ENCODE peak calls at places on chromosome 17, in six cellular contexts. M is PC-9, K is fibroblast of lung, G is right lobe of liver, O is K562, W is thoracic aorta. T is an unnamed sample.

GRCh38 chr17:81961087-81961514 is at the start of gene NOTUM:
- DNase-seq in G (no peak), W (no peak), O (peak; percentile 83), K (peak; percentile 27), M (no peak), T (no peak)

GRCh38 chr17:44979426-44980273 is 11.5 kb upstream of the C1QL1 start:
- DNase-seq in M (no peak), G (no peak), K (peak; percentile 84), W (no peak), O (no peak), T (no peak)

GRCh38 chr17:74419862-74420492 is 11.9 kb upstream of the GPRC5C start:
- DNase-seq in O (no peak), G (no peak), K (no peak), M (no peak), W (no peak), T (no peak)

GRCh38 chr17:77459018-77459755 is 318.4 kb downstream of the SEC14L1 start:
- DNase-seq in W (no peak), K (no peak), M (no peak), O (no peak), G (no peak), T (no peak)

GRCh38 chr17:67708378-67708777 is 9.4 kb upstream of the NOL11 start:
- DNase-seq in G (no peak), W (no peak), O (peak; percentile 33), K (no peak), M (no peak), T (no peak)

GRCh38 chr17:35235917-35236316 is 7.0 kb upstream of the SLFN5 start:
- DNase-seq in W (no peak), M (no peak), G (no peak), K (no peak), O (no peak), T (no peak)

GRCh38 chr17:6078370-6078950 is 8.3 kb downstream of the WSCD1 start:
- DNase-seq in M (no peak), W (no peak), K (no peak), O (no peak), G (no peak), T (no peak)

GRCh38 chr17:18028684-18029540 is 10.1 kb downstream of the ATPAF2 start:
- DNase-seq in W (no peak), M (no peak), O (no peak), G (no peak), K (no peak), T (no peak)

GRCh38 chr17:14203392-14203791 is 33.3 kb downstream of the CDRT15 start:
- DNase-seq in O (peak; percentile 25), K (peak; percentile 9), M (no peak), W (no peak), G (no peak), T (no peak)

GRCh38 chr17:17506181-17506741 is 10.1 kb upstream of the RASD1 start:
- DNase-seq in W (no peak), O (no peak), K (no peak), G (no peak), M (no peak), T (no peak)

GRCh38 chr17:74045608-74046007 is 157.9 kb upstream of the RPL38 start:
- DNase-seq in M (peak; percentile 52), W (no peak), G (no peak), O (no peak), K (no peak), T (no peak)

GRCh38 chr17:40437095-40437732 is 6.0 kb upstream of the IGFBP4 start:
- DNase-seq in G (no peak), O (peak; percentile 68), M (no peak), K (peak; percentile 27), W (no peak), T (no peak)

GRCh38 chr17:28530926-28531325 is 21.5 kb downstream of the UNC119 start:
- DNase-seq in W (no peak), K (no peak), M (no peak), G (no peak), O (no peak), T (no peak)

GRCh38 chr17:82050761-82051641 is 610 bp downstream of the RFNG start:
- DNase-seq in W (no peak), K (no peak), O (peak; percentile 84), M (no peak), G (no peak), T (no peak)

GRCh38 chr17:76003915-76004314 is 3.3 kb downstream of the CDK3 start:
- DNase-seq in K (no peak), G (no peak), O (no peak), W (no peak), M (no peak), T (no peak)

GRCh38 chr17:28763804-28764266 is 20.0 kb downstream of the TRAF4 start:
- DNase-seq in G (peak; percentile 81), O (peak; percentile 73), M (no peak), W (peak; percentile 78), K (peak; percentile 85), T (peak; percentile 92)

GRCh38 chr17:35879748-35880654 is at the start of gene CCL5:
- DNase-seq in K (no peak), G (no peak), O (no peak), M (no peak), W (no peak), T (no peak)

GRCh38 chr17:14471052-14471451 is 170.2 kb downstream of the HS3ST3B1 start:
- DNase-seq in K (peak; percentile 88), G (no peak), M (no peak), W (no peak), O (no peak), T (no peak)

GRCh38 chr17:32854834-32855389 is 22.0 kb downstream of the MYO1D start:
- DNase-seq in M (no peak), W (no peak), K (no peak), G (no peak), O (no peak), T (no peak)

GRCh38 chr17:1177099-1177996 is 2.4 kb downstream of the ABR start:
- DNase-seq in G (no peak), M (peak; percentile 21), K (peak; percentile 25), W (no peak), O (no peak), T (no peak)

GRCh38 chr17:79801156-79802038 is 4.5 kb upstream of the CBX8 start:
- DNase-seq in M (no peak), W (no peak), O (no peak), K (no peak), G (peak; percentile 68), T (no peak)

GRCh38 chr17:77600346-77600745 is 358.2 kb upstream of the TNRC6C start:
- DNase-seq in W (no peak), G (peak; percentile 27), O (no peak), K (no peak), M (no peak), T (no peak)

GRCh38 chr17:81354944-81355327 is 40.3 kb upstream of the BAHCC1 start:
- DNase-seq in G (no peak), O (peak; percentile 54), W (no peak), K (no peak), M (no peak), T (no peak)

DNA sequence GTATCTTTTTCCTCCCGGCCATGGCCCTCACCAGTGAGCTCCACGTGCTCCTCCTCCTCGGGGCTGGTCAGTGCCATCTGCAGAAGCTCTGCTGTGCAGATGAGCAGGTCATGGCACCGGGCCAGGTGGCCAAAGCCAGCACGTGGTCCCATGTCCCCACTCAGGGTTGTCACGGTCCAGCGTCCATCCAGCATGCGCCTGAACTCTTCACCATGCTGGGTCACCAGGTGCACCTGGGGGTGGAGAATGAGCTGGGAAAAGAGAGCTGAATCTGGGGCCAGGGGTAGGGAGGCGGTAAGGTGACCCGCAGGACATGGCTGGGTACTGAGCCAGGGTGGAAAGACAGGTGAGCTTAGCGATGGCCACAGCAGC is 1.3 kb downstream of the DHX58 start:
- DNase-seq in M (no peak), O (no peak), G (peak; percentile 94), K (no peak), W (no peak), T (no peak)
- H3K27ac ChIP-seq in M (no peak overlapping the region), O (no peak overlapping the region), G (peak overlapping the region; percentile 77), K (no peak overlapping the region), W (peak overlapping the region; percentile 84), T (peak overlapping the region; percentile 82)

DNA sequence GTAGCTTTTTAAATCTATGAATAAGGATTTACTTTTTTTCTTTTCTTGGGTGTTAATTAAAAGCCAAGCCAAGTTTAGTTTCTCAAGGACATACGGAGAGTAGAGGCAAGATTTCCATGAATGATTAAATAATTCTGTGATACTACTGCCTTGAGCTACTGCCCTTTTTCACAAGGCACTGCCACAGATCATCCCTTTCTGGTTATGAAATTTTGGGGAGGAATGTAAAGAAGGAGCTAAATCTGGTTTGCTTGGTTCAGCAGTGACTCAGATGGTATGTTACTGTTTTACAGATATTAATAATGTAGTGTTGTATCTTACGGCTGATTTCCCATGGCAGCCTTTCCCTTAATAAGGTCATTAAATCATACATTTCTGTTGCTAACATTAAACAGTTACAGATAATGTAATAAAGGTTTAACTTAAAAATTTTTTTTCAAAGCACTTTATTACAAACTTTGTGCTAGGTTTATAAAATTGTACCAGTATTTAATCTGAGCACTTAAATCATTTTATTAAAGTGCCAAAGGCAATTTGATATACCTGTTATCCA is 2.6 kb downstream of the WSB1 start:
- DNase-seq in K (peak; percentile 91), G (no peak), M (peak; percentile 86), O (no peak), W (no peak), T (no peak)
- H3K4me1 ChIP-seq in K (peaks cover 3% of the 10 kb centered on the region), G (peaks cover 3% of the 10 kb centered on the region), M (peaks cover 26% of the 10 kb centered on the region), O (peaks cover 17% of the 10 kb centered on the region), W (peaks cover 52% of the 10 kb centered on the region), T (no peaks in the 10 kb centered on the region)

GRCh38 chr17:57687642-57688041 is 57.5 kb downstream of the CCDC182 start:
- DNase-seq in W (no peak), O (no peak), M (no peak), K (no peak), G (no peak), T (no peak)
- TF ChIP-seq CTCF in W (no peak), O (no peak), M (no peak), K (no peak), G (no peak), T (no peak)

GRCh38 chr17:19897901-19898300 is 30.2 kb upstream of the ULK2 start:
- DNase-seq in G (no peak), M (peak; percentile 70), W (no peak), O (no peak), K (peak; percentile 90), T (no peak)
- H3K27ac ChIP-seq in G (no peak overlapping the region), M (no peak overlapping the region), W (no peak overlapping the region), O (no peak overlapping the region), K (peak overlapping the region; percentile 69), T (no peak overlapping the region)

DNA sequence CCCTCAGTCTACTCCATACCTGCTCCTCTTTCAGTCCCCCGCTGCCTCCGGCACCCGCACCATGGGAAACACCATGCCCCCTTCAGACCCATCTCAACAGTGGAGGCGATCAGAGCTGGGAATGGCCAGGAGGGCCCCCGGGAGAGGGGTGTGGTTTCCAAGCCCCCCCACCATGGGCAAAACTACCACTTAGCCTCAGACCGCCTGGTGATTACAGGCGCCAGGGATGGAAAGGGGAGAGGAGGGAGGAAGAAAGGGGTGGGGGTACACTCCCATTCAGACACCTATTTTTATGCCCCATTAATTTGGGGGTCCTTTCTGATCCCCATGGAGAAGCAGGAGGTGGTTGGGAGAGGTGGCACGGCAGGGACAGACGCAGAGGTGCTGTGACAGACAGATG is at the start of gene C17orf114:
- DNase-seq in K (no peak), M (no peak), O (no peak), W (no peak), G (no peak), T (no peak)
- H3K4me1 ChIP-seq in K (no peaks in the 10 kb centered on the region), M (peaks cover 5% of the 10 kb centered on the region), O (peaks cover 3% of the 10 kb centered on the region), W (peaks cover 5% of the 10 kb centered on the region), G (peaks cover 4% of the 10 kb centered on the region), T (peaks cover 8% of the 10 kb centered on the region)

GRCh38 chr17:41687828-41688640 is 651 bp upstream of the EIF1 start:
- DNase-seq in G (peak; percentile 76), M (peak; percentile 44), W (no peak), K (no peak), O (no peak), T (no peak)
- TF ChIP-seq CTCF in G (peak; percentile 18), M (peak; percentile 69), W (no peak), K (no peak), O (peak; percentile 52), T (no peak)